ENCODE peak calls at places on chromosomes 1 and 21, in seven cellular contexts. Z is SK-N-SH, L is HepG2, K is HCT116, D is H1, W is K562, E is GM12878. S is an unnamed sample.

GRCh38 chr1:223175032-223175431 is 32.0 kb upstream of the TLR5 start:
- DNase-seq in Z (no peak), L (no peak), K (peak; percentile 15), D (no peak), W (peak; percentile 61), E (no peak), S (no peak)

GRCh38 chr1:159891275-159892157 is 8.4 kb downstream of the CFAP45 start:
- DNase-seq in Z (peak; percentile 87), L (peak; percentile 65), K (peak; percentile 87), D (peak; percentile 66), W (peak; percentile 54), E (peak; percentile 83), S (peak; percentile 88)

GRCh38 chr1:69946935-69947334 is 258.4 kb downstream of the LRRC40 start:
- DNase-seq in Z (no peak), L (no peak), K (no peak), D (no peak), W (no peak), E (no peak), S (no peak)

GRCh38 chr1:27122652-27123051 is 32.3 kb downstream of the SLC9A1 start:
- DNase-seq in Z (no peak), L (peak; percentile 86), K (no peak), D (no peak), W (peak; percentile 87), E (no peak), S (no peak)

GRCh38 chr1:207822602-207823451 is 71.0 kb downstream of the CD46 start:
- DNase-seq in Z (peak; percentile 66), L (no peak), K (no peak), D (no peak), W (peak; percentile 82), E (peak; percentile 96), S (no peak)

GRCh38 chr1:95002657-95003432 is 69.9 kb downstream of the ALG14 start:
- DNase-seq in Z (peak; percentile 54), L (peak; percentile 31), K (no peak), D (no peak), W (peak; percentile 10), E (no peak), S (no peak)

GRCh38 chr21:41831453-41831831 is 47.7 kb downstream of the PRDM15 start:
- DNase-seq in Z (no peak), L (no peak), K (no peak), D (no peak), W (no peak), E (no peak), S (no peak)

GRCh38 chr1:30232288-30232899 is 491.0 kb downstream of the MATN1 start:
- DNase-seq in Z (no peak), L (peak; percentile 10), K (peak; percentile 27), D (no peak), W (peak; percentile 60), E (no peak), S (peak; percentile 47)

GRCh38 chr1:71304125-71304524 is 223.3 kb upstream of the ZRANB2 start:
- DNase-seq in Z (no peak), L (no peak), K (no peak), D (no peak), W (no peak), E (no peak), S (no peak)

GRCh38 chr1:106659490-106660244 is 396.8 kb upstream of the PRMT6 start:
- DNase-seq in Z (no peak), L (no peak), K (no peak), D (no peak), W (no peak), E (no peak), S (no peak)

GRCh38 chr1:237197470-237198425 is 155.8 kb downstream of the RYR2 start:
- DNase-seq in Z (no peak), L (no peak), K (no peak), D (no peak), W (no peak), E (no peak), S (peak; percentile 47)

GRCh38 chr1:182563095-182563494 is 26.0 kb downstream of the RNASEL start:
- DNase-seq in Z (no peak), L (no peak), K (no peak), D (no peak), W (no peak), E (no peak), S (no peak)

GRCh38 chr1:66283583-66284041 is 250.3 kb upstream of the SGIP1 start:
- DNase-seq in Z (no peak), L (no peak), K (no peak), D (no peak), W (no peak), E (peak; percentile 66), S (no peak)

GRCh38 chr1:69246721-69247120 is 321.0 kb upstream of the LRRC7 start:
- DNase-seq in Z (no peak), L (no peak), K (no peak), D (no peak), W (no peak), E (no peak), S (no peak)

GRCh38 chr1:37997256-37998088 is 7.7 kb upstream of the SF3A3 start:
- DNase-seq in Z (no peak), L (no peak), K (no peak), D (no peak), W (no peak), E (no peak), S (no peak)

GRCh38 chr1:56050911-56051310 is 528.5 kb downstream of the PLPP3 start:
- DNase-seq in Z (no peak), L (no peak), K (no peak), D (no peak), W (no peak), E (no peak), S (no peak)

GRCh38 chr1:6270432-6270831 is 9.5 kb upstream of the GPR153 start:
- DNase-seq in Z (no peak), L (no peak), K (no peak), D (no peak), W (no peak), E (no peak), S (no peak)

GRCh38 chr1:230176871-230177411 is 109.9 kb downstream of the GALNT2 start:
- DNase-seq in Z (peak; percentile 87), L (no peak), K (no peak), D (no peak), W (peak; percentile 86), E (no peak), S (no peak)

GRCh38 chr1:6673816-6674398 is 27.7 kb downstream of the DNAJC11 start:
- DNase-seq in Z (no peak), L (no peak), K (no peak), D (no peak), W (no peak), E (no peak), S (no peak)

DNA sequence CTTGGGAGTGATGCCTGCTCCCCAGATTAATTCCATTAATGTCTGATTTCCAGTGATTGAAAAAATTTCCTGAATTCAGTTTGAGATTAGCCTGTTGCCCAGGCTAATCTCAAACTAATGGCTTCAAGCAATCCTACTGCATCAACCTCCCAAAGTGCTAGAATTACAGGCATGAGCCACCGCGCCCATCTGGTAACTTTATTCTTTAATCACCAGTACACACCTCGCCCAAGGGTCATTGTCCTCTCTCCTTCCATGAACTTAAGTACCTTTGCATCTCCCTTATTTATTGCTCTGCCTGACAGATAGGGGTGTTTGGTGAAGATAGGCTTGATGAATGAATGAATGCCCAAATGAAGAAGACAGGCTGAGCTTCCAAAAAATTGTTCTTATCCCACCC is 366.5 kb downstream of the SIPA1L2 start:
- DNase-seq in Z (no peak), L (no peak), K (no peak), D (no peak), W (no peak), E (no peak), S (no peak)
- TF ChIP-seq YY1 in Z (no peak), L (no peak), K (no peak), D (no peak), W (no peak), E (no peak), S (no peak)

DNA sequence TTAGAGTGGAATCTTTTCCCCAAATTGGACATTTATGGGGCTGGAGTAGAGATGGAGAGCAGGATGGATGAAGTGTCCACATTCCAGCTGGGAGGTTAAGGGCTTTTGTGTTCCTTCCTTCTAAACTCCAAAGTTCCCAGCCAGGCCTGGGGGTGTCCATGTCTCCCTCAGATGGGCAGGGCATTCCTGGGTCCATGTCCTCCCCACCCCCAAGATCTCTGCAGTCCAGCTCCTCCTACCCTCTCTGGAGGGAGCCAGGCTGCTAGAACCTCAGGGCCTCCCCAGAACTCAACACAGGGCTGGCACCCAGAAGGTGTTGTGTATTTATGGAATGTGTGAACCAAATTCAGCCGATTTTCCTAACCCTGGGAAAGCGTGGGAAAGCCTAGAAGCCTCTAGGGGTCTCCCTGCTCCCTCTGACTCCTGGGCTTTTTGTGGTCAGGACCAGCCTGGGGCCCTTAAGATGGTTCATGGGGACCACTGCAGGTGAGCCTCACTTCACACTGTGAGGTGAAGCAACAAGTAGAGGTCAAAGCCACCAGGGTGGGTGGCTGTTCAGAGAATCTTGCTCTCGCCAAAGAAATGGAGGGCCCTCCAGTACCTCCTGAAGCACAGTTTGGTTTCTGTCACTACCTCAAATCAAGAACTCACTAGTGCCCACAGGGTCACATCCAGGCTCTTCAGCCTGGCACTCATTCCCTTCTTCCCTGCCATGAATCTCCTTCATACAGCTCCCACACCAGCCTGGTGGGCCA is 54.8 kb downstream of the GLIS1 start:
- DNase-seq in Z (no peak), L (peak; percentile 17), K (no peak), D (no peak), W (no peak), E (no peak), S (no peak)
- H3K27me3 ChIP-seq in Z (no peaks in the 10 kb centered on the region), L (peaks cover 23% of the 10 kb centered on the region), K (peaks cover 4% of the 10 kb centered on the region), D (no peaks in the 10 kb centered on the region), W (peaks cover 96% of the 10 kb centered on the region), E (peaks cover 11% of the 10 kb centered on the region), S (peaks cover 18% of the 10 kb centered on the region)

GRCh38 chr1:212242985-212243308 is 42.3 kb upstream of the PPP2R5A start:
- DNase-seq in Z (no peak), L (no peak), K (no peak), D (no peak), W (no peak), E (no peak), S (no peak)

GRCh38 chr1:212247179-212247721 is 38.0 kb upstream of the PPP2R5A start:
- DNase-seq in Z (no peak), L (peak; percentile 63), K (no peak), D (no peak), W (peak; percentile 53), E (no peak), S (no peak)

GRCh38 chr1:212241445-212242287 is 43.5 kb upstream of the PPP2R5A start:
- DNase-seq in Z (no peak), L (no peak), K (no peak), D (no peak), W (no peak), E (no peak), S (no peak)

GRCh38 chr1:212242288-212242984 is 42.8 kb upstream of the PPP2R5A start:
- DNase-seq in Z (no peak), L (peak; percentile 79), K (no peak), D (no peak), W (peak; percentile 91), E (no peak), S (no peak)

DNA sequence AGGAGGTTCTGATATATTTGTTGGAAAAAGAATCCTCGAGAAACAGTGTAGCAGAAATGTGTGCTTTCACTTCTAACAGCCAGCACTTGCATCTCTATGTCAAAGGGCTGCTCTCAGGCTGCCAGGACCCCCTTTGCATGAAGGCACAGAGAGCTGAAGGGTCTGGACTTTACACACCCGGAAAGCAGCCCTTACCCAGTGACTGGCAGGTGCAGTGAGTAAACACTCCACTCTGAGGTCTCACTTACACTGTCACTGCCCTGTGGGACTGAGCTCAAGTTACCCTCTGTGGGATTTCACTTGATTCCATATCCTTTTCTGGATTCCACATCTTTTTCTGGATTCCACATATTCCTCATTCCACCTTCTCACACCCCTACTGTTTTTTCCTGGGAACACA is 40.8 kb upstream of the PPP2R5A start:
- DNase-seq in Z (no peak), L (peak; percentile 58), K (no peak), D (no peak), W (no peak), E (no peak), S (no peak)
- TF ChIP-seq YY1 in Z (no peak), L (no peak), K (no peak), D (no peak), W (no peak), E (no peak), S (no peak)

GRCh38 chr1:228350831-228351781 is 55.5 kb downstream of the TRIM11 start:
- DNase-seq in Z (no peak), L (no peak), K (no peak), D (no peak), W (no peak), E (no peak), S (no peak)
- H3K27me3 ChIP-seq in Z (no peaks in the 10 kb centered on the region), L (peaks cover 8% of the 10 kb centered on the region), K (no peaks in the 10 kb centered on the region), D (no peaks in the 10 kb centered on the region), W (peaks cover 40% of the 10 kb centered on the region), E (no peaks in the 10 kb centered on the region), S (no peaks in the 10 kb centered on the region)

S was measured in NT2/D1.